ENCODE peak calls at places on chromosomes 2 and 18, in nine cellular contexts. W is HCT116, B is A549, Q is K562, G is Panc1, Z is GM23338, N is SK-N-SH, P is HepG2, F is GM12878. L is an unnamed sample.
A peak's percentile ranks its signal among the peaks of the same experiment; 100 is the strongest.

GRCh38 chr2:224366269-224366668 is 35.6 kb downstream of the FAM124B start:
- DNase-seq in W (no peak), B (no peak), Q (no peak), G (no peak), Z (no peak), N (no peak), P (no peak), F (no peak), L (no peak)

GRCh38 chr2:133324150-133324561 is 244.1 kb downstream of the NCKAP5 start:
- DNase-seq in W (no peak), B (no peak), Q (no peak), G (no peak), Z (peak; percentile 12), N (no peak), P (no peak), F (no peak), L (no peak)

GRCh38 chr2:99691931-99692330 is 202.1 kb upstream of the REV1 start:
- DNase-seq in W (no peak), B (no peak), Q (no peak), G (no peak), Z (no peak), N (no peak), P (no peak), F (no peak), L (no peak)

GRCh38 chr2:1746174-1747064 is 2.1 kb upstream of the PXDN start:
- DNase-seq in W (no peak), B (no peak), Q (no peak), G (no peak), Z (no peak), N (no peak), P (no peak), F (no peak), L (no peak)

GRCh38 chr2:128494640-128495321 is 176.1 kb upstream of the HS6ST1 start:
- DNase-seq in W (no peak), B (no peak), Q (no peak), G (no peak), Z (no peak), N (peak; percentile 47), P (no peak), F (no peak), L (no peak)

GRCh38 chr2:237178396-237178795 is 92.7 kb downstream of the COPS8 start:
- DNase-seq in W (no peak), B (no peak), Q (no peak), G (no peak), Z (no peak), N (no peak), P (no peak), F (no peak), L (no peak)

GRCh38 chr2:206736935-206737334 is 18.7 kb upstream of the DYTN start:
- DNase-seq in W (no peak), B (no peak), Q (no peak), G (no peak), Z (no peak), N (no peak), P (no peak), F (no peak), L (no peak)

GRCh38 chr18:44803019-44803650 is 122.4 kb downstream of the SETBP1 start:
- DNase-seq in W (no peak), B (no peak), Q (no peak), G (no peak), Z (peak; percentile 49), N (no peak), P (peak; percentile 15), F (no peak), L (no peak)

GRCh38 chr2:8118940-8119781 is 562.7 kb upstream of the ID2 start:
- DNase-seq in W (no peak), B (no peak), Q (no peak), G (no peak), Z (no peak), N (no peak), P (no peak), F (no peak), L (no peak)

GRCh38 chr2:233209117-233209977 is 42.1 kb upstream of the ATG16L1 start:
- DNase-seq in W (peak; percentile 16), B (peak; percentile 28), Q (peak; percentile 20), G (no peak), Z (peak; percentile 63), N (peak; percentile 46), P (peak; percentile 23), F (no peak), L (no peak)

GRCh38 chr2:168246072-168246482 is 1.3 kb downstream of the STK39 start:
- DNase-seq in W (no peak), B (peak; percentile 12), Q (no peak), G (no peak), Z (peak; percentile 67), N (peak; percentile 20), P (no peak), F (no peak), L (no peak)

GRCh38 chr2:174195253-174195652 is 53.1 kb downstream of the OLA1 start:
- DNase-seq in W (no peak), B (no peak), Q (no peak), G (no peak), Z (no peak), N (no peak), P (no peak), F (no peak), L (no peak)

GRCh38 chr2:78979380-78980238 is 45.9 kb upstream of the REG3G start:
- DNase-seq in W (no peak), B (no peak), Q (peak; percentile 60), G (peak; percentile 32), Z (peak; percentile 82), N (peak; percentile 63), P (peak; percentile 53), F (no peak), L (peak; percentile 5)

GRCh38 chr2:69770193-69770702 is 28.3 kb downstream of the ANXA4 start:
- DNase-seq in W (peak; percentile 87), B (peak; percentile 63), Q (peak; percentile 58), G (peak; percentile 91), Z (no peak), N (no peak), P (peak; percentile 68), F (no peak), L (no peak)

GRCh38 chr2:131641414-131642206 is 113.9 kb downstream of the CCDC74A start:
- DNase-seq in W (no peak), B (no peak), Q (peak; percentile 21), G (no peak), Z (no peak), N (no peak), P (no peak), F (no peak), L (peak; percentile 13)

DNA sequence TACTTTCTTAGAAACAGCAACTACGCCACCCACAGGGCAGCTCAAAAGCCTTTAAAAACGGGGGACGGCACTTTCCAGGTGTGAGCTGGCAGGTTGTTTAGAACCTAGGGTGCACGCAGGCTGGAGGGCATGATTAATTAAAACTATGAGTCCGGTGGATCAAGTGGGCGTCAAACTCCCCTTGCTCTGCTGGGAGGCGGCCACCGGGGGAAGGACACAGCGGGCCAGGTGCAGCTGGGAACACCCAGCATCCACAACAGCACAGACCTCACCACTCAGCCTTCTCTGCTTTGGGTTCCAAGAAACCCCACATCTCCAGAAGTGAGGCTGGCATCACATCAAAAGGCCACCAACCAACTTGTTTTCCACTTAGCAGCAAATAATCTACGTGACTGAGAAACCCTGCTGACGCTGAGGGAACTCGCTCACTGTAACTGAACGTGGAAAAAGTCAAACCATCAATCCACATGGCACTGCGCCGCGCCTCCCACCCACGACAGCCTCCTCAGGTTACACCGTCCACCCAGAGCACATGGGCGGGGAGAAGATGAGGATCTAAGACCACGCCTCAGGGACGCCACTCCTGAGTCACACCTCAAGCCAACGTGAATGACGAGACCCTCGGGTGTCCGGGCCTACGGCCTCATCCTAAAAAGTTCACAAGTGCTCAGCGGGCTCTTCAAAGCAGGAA is 118.2 kb downstream of the ZNF516 start:
- DNase-seq in W (no peak), B (no peak), Q (peak; percentile 11), G (no peak), Z (no peak), N (no peak), P (no peak), F (no peak), L (no peak)
- TF ChIP-seq REST in W (no peak), B (no peak), Q (no peak), G (no peak), Z (no peak), N (no peak), P (no peak), F (no peak), L (no peak)

GRCh38 chr2:166700079-166700478 is 188.2 kb upstream of the XIRP2 start:
- DNase-seq in W (no peak), B (no peak), Q (no peak), G (peak; percentile 7), Z (peak; percentile 2), N (peak; percentile 11), P (no peak), F (no peak), L (no peak)
- TF ChIP-seq REST in W (no peak), B (no peak), Q (no peak), G (no peak), Z (no peak), N (no peak), P (no peak), F (no peak), L (no peak)

GRCh38 chr2:216696321-216696720 is 972 bp upstream of the IGFBP5 start:
- DNase-seq in W (no peak), B (no peak), Q (no peak), G (no peak), Z (no peak), N (no peak), P (no peak), F (no peak), L (no peak)

GRCh38 chr2:216698895-216699294 is 3.5 kb upstream of the IGFBP5 start:
- DNase-seq in W (peak; percentile 48), B (peak; percentile 42), Q (peak; percentile 30), G (peak; percentile 27), Z (peak; percentile 89), N (peak; percentile 55), P (peak; percentile 61), F (no peak), L (no peak)

GRCh38 chr2:216696751-216697560 is 1.6 kb upstream of the IGFBP5 start:
- DNase-seq in W (peak; percentile 48), B (peak; percentile 21), Q (peak; percentile 11), G (no peak), Z (peak; percentile 66), N (no peak), P (no peak), F (no peak), L (no peak)

GRCh38 chr2:216700088-216700567 is 4.8 kb upstream of the IGFBP5 start:
- DNase-seq in W (no peak), B (no peak), Q (no peak), G (no peak), Z (no peak), N (peak; percentile 71), P (no peak), F (no peak), L (no peak)

GRCh38 chr2:216698291-216698690 is 2.9 kb upstream of the IGFBP5 start:
- DNase-seq in W (no peak), B (no peak), Q (no peak), G (no peak), Z (no peak), N (no peak), P (no peak), F (no peak), L (no peak)
- TF ChIP-seq REST in W (no peak), B (no peak), Q (no peak), G (no peak), Z (no peak), N (no peak), P (no peak), F (no peak), L (no peak)

GRCh38 chr2:40002339-40002738 is 223.3 kb upstream of the THUMPD2 start:
- DNase-seq in W (no peak), B (no peak), Q (no peak), G (no peak), Z (no peak), N (no peak), P (no peak), F (no peak), L (no peak)
- TF ChIP-seq REST in W (no peak), B (no peak), Q (no peak), G (no peak), Z (no peak), N (no peak), P (no peak), F (no peak), L (no peak)

GRCh38 chr2:187964742-187965141 is 326.9 kb upstream of the GULP1 start:
- DNase-seq in W (no peak), B (no peak), Q (no peak), G (no peak), Z (no peak), N (no peak), P (no peak), F (no peak), L (no peak)
- TF ChIP-seq REST in W (no peak), B (no peak), Q (no peak), G (no peak), Z (no peak), N (no peak), P (no peak), F (no peak), L (no peak)

L was measured in HL-60.